ENCODE peak calls at places on chromosome 4, in four cellular contexts. J is GM12891, R is K562, X is GM12878. B is an unnamed sample.

GRCh38 chr4:158610790-158611189 is 60.9 kb downstream of the C4orf46 start:
- DNase-seq in X (no peak), R (no peak), J (no peak), B (no peak)

GRCh38 chr4:8152865-8153257 is 5.8 kb downstream of the ABLIM2 start:
- DNase-seq in X (no peak), J (no peak), R (no peak), B (no peak)

GRCh38 chr4:2449511-2450392 is 19.2 kb upstream of the RNF4 start:
- DNase-seq in R (no peak), J (no peak), X (no peak), B (no peak)

GRCh38 chr4:145289403-145290076 is 109.2 kb upstream of the OTUD4 start:
- DNase-seq in R (no peak), X (no peak), J (no peak), B (no peak)

GRCh38 chr4:7831330-7831729 is 108.3 kb downstream of the AFAP1 start:
- DNase-seq in R (no peak), J (no peak), X (no peak), B (no peak)

GRCh38 chr4:53744446-53745160 is 153.3 kb upstream of the LNX1 start:
- DNase-seq in R (no peak), X (no peak), J (no peak), B (no peak)

GRCh38 chr4:121656269-121656641 is 40.5 kb downstream of the ANXA5 start:
- DNase-seq in J (no peak), R (peak; percentile 47), X (peak; percentile 7), B (peak; percentile 23)

GRCh38 chr4:60400599-60400998 is 799.5 kb upstream of the ADGRL3 start:
- DNase-seq in X (no peak), J (no peak), R (no peak), B (no peak)

DNA sequence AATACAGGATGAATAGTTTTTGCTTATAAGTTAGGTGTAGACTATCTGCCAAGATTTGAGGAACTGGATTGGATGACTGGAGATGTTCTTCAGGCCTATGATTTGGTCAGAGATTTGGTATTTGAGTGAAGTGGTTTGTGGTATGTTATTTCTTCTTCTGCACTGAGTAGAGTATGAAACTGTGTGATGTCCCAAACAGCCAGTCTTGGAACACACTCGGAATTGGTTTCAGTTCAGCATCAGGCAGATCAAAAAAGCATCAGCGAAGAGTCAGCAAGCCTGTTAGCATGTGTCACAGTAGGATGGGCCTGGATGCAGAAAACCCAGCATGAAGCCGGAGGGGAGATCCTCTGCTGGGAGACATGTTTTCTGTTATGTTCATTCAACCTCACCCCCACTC is 294.1 kb downstream of the ARHGAP10 start:
- DNase-seq in J (no peak), X (no peak), R (no peak), B (no peak)
- TF ChIP-seq SPI1 in J (no peak), X (no peak), R (no peak), B (no peak)

GRCh38 chr4:16820304-16820703 is 78.1 kb downstream of the LDB2 start:
- DNase-seq in X (no peak), R (no peak), J (no peak), B (no peak)
- TF ChIP-seq SPI1 in X (no peak), R (no peak), J (no peak), B (no peak)

DNA sequence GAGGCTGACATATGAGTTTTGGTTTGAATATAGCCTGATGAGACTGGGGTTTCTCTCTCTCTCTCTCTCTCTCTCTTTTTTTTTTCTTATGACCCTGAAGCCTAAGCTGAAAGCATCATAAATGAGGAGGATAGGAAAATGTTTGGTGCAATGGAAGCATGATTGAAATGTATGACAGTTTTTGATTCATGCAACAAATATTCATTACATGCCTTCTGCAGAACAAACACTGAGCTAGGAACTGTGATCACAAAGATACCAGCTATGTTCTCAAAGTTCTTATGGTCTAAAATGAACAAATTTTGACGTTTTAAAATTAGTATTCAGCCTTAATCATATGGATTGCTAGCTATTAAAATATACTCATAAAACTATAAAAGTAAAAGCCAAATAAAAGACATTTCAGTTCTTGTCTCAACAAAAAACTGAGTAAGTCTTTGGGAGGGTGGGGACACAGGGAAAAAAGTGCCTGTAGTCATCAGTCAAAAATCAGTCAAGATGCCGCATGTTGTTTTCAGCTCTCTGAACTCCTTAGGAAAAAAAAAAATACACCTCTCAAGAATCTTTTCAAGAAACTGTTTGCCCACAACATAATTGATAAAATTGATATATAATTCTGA is 57.2 kb downstream of the NKX6-1 start:
- DNase-seq in J (no peak), R (no peak), X (no peak), B (no peak)
- TF ChIP-seq SPI1 in J (no peak), R (no peak), X (no peak), B (no peak)

DNA sequence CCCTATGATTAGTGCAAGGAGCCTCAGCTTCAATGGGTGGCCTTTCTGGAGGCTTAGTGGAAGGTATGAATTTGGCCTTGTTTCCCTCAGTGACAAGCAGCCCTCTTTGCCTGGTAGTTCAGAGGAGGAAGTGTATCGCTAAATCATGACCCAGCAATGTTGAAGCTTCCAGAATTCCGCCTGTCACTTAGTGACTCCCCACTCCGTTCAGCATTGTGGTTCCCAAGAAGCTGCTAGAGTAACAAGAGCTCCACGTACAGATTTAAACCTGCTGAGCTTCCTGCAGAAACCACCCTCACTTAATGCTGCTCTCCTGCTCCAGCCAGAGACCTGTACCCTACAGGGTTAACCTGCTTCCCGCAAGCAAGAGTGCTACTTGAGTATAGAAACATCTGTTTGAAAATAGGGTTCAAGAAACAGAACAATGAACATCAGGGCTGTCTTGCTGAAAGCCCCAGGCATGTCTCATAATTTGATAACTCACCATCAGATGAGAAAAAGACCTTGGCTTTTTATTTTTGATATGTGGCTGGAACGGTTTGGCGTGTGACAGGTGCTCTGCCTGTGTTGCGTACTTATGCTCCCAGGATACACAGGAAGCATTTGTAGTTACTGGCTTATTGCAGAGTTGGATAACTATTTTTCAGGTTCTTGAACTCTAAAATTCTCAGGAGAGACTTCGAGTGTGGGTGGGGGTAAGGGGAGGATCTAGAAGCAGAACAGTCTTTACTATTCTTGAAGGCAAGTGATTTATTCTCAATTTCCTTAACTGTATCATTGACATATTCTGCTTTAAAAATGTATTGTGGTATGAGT is 105.3 kb downstream of the UCHL1 start:
- DNase-seq in J (no peak), X (no peak), R (no peak), B (no peak)
- TF ChIP-seq SPI1 in J (no peak), X (no peak), R (no peak), B (no peak)

B was measured in HL-60.